ENCODE peak calls at places on chromosomes 13 and 19, in four cellular contexts. V, U, Z and F are unnamed samples.
A peak's percentile ranks its signal among the peaks of the same experiment; 100 is the strongest.

GRCh38 chr13:34757441-34757840 is 184.6 kb upstream of the NBEA start:
- DNase-seq in V (no peak), U (no peak), Z (no peak), F (no peak)

GRCh38 chr13:60520902-60521563 is 124.0 kb downstream of the TDRD3 start:
- DNase-seq in V (no peak), U (no peak), Z (no peak), F (no peak)

GRCh38 chr19:33631628-33631995 is 9.9 kb downstream of the CHST8 start:
- DNase-seq in V (no peak), U (no peak), Z (no peak), F (no peak)

GRCh38 chr19:4969772-4970531 is 1.0 kb downstream of the KDM4B start:
- DNase-seq in V (no peak), U (no peak), Z (no peak), F (no peak)

GRCh38 chr13:32233062-32233461 is 82.1 kb downstream of the ZAR1L start:
- DNase-seq in V (no peak), U (no peak), Z (no peak), F (no peak)

GRCh38 chr13:48235100-48235813 is 2.3 kb downstream of the ITM2B start:
- DNase-seq in V (peak; percentile 37), U (no peak), Z (no peak), F (peak; percentile 49)

GRCh38 chr13:48784906-48785555 is 131.3 kb downstream of the CYSLTR2 start:
- DNase-seq in V (no peak), U (no peak), Z (no peak), F (no peak)

GRCh38 chr13:85241045-85241444 is 558.2 kb downstream of the SLITRK6 start:
- DNase-seq in V (no peak), U (no peak), Z (no peak), F (no peak)

GRCh38 chr19:34386645-34387445 is 17.4 kb upstream of the PDCD2L start:
- DNase-seq in V (no peak), U (no peak), Z (no peak), F (no peak)

GRCh38 chr13:77565635-77566034 is 30.1 kb downstream of the SCEL start:
- DNase-seq in V (no peak), U (peak; percentile 38), Z (no peak), F (no peak)

GRCh38 chr19:16117594-16118033 is 5.9 kb downstream of the RAB8A start:
- DNase-seq in V (no peak), U (no peak), Z (no peak), F (no peak)

GRCh38 chr19:45041125-45041524 is 2.3 kb downstream of the CLASRP start:
- DNase-seq in V (no peak), U (no peak), Z (no peak), F (no peak)

GRCh38 chr13:51697855-51698254 is 106.1 kb downstream of the DHRS12 start:
- DNase-seq in V (no peak), U (no peak), Z (no peak), F (no peak)

GRCh38 chr13:23447927-23448326 is 14.4 kb upstream of the SACS start:
- DNase-seq in V (no peak), U (no peak), Z (no peak), F (no peak)
- H3K4me1 ChIP-seq in V (no peaks in the 10 kb centered on the region), U (no peaks in the 10 kb centered on the region), Z (no peaks in the 10 kb centered on the region), F (no peaks in the 10 kb centered on the region)

GRCh38 chr13:30395192-30396158 is 26.8 kb upstream of the UBE2L5 start:
- DNase-seq in V (peak; percentile 85), U (peak; percentile 88), Z (peak; percentile 86), F (peak; percentile 96)
- H3K27ac ChIP-seq in V (peak overlapping the region; percentile 85), U (peak overlapping the region; percentile 87), Z (peak overlapping the region; percentile 79), F (peak overlapping the region; percentile 94)

GRCh38 chr13:62251734-62252133 is 836.1 kb upstream of the PCDH20 start:
- DNase-seq in V (no peak), U (no peak), Z (no peak), F (no peak)

GRCh38 chr13:62246581-62246980 is 830.9 kb upstream of the PCDH20 start:
- DNase-seq in V (no peak), U (no peak), Z (no peak), F (no peak)

GRCh38 chr13:62250501-62251175 is 835.0 kb upstream of the PCDH20 start:
- DNase-seq in V (no peak), U (no peak), Z (no peak), F (no peak)
- H3K4me1 ChIP-seq in V (no peaks in the 10 kb centered on the region), U (no peaks in the 10 kb centered on the region), Z (no peaks in the 10 kb centered on the region), F (no peaks in the 10 kb centered on the region)

DNA sequence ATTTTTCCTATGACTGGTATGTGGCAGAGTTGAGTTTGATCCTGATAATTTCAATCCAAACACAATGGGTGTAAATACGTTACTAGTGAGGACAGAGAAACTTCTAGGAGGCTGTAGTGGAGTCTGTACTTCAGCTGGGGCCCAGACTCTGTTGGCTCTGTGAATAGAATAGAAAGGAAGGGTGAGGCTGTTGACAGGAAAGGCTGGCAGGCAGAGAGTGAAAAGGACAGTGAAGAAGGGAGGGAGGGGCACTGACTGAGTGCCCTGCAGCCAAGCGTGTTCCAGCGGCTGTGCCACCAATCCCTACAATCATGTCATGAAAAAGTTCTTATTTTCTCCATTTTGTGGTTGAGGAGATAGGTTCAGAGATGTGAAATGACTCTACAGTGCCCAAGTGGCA is 80.5 kb downstream of the MBNL2 start:
- DNase-seq in V (no peak), U (no peak), Z (no peak), F (no peak)
- H3K27ac ChIP-seq in V (no peak overlapping the region), U (no peak overlapping the region), Z (peak overlapping the region; percentile 45), F (no peak overlapping the region)

GRCh38 chr19:3671680-3672574 is 28.3 kb downstream of the PIP5K1C start:
- DNase-seq in V (no peak), U (no peak), Z (no peak), F (no peak)

GRCh38 chr19:3669134-3669436 is 31.2 kb downstream of the PIP5K1C start:
- DNase-seq in V (no peak), U (no peak), Z (no peak), F (no peak)

GRCh38 chr19:3670796-3671679 is 29.2 kb downstream of the PIP5K1C start:
- DNase-seq in V (peak; percentile 93), U (no peak), Z (peak; percentile 86), F (peak; percentile 69)

GRCh38 chr19:3669616-3670257 is 30.5 kb downstream of the PIP5K1C start:
- DNase-seq in V (no peak), U (no peak), Z (no peak), F (no peak)

DNA sequence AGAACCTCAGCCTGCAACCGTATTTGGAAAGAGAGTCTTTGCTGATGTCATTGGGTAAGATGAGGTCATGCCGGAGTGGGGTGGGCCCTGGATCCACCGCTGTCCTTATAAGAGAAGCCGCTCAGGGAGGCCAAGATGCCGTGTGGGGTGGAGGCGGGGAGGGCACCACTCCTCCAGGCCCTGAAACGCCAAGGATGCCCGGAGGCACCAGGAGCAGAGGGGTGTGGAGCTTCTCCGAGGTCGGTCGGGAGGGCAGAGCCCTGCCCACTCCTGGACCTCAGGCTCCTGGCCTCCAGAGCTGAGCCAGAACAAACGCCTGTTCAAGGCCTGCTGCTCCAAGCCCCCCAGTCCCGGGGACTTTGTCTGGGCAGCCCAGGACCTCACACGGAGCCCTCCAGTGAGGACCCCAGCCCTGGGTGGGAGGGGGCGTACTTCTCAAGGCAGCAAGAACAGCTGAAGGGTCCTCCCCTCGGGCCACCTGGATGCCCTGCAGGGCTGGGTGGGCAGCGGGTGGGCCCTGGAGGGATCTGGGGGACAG is 29.9 kb downstream of the PIP5K1C start:
- DNase-seq in V (peak; percentile 89), U (peak; percentile 77), Z (peak; percentile 81), F (no peak)
- H3K4me1 ChIP-seq in V (peaks cover 48% of the 10 kb centered on the region), U (peaks cover 19% of the 10 kb centered on the region), Z (peaks cover 87% of the 10 kb centered on the region), F (peaks cover 37% of the 10 kb centered on the region)

GRCh38 chr19:8367327-8368001 is 3.5 kb downstream of the ANGPTL4 start:
- DNase-seq in V (peak; percentile 90), U (peak; percentile 79), Z (peak; percentile 91), F (peak; percentile 81)
- H3K27ac ChIP-seq in V (peak overlapping the region; percentile 31), U (peak overlapping the region; percentile 51), Z (peak overlapping the region; percentile 88), F (peak overlapping the region; percentile 18)